ENCODE peak calls at places on chromosomes 12 and 14, in five cellular contexts. J, O, R, Q and B are unnamed samples.

GRCh38 chr12:24152270-24152669 is 202.8 kb upstream of the SOX5 start:
- DNase-seq in R (no peak), O (no peak), J (no peak), Q (no peak), B (no peak)

GRCh38 chr12:56635539-56636117 is 5.5 kb upstream of the BAZ2A start:
- DNase-seq in R (no peak), J (no peak), O (peak), Q (no peak), B (no peak)

GRCh38 chr14:69612014-69612758 is 790 bp downstream of the SUSD6 start:
- DNase-seq in J (no peak), O (peak), R (no peak), Q (peak), B (peak)

GRCh38 chr12:121301876-121302275 is 5.4 kb upstream of the CAMKK2 start:
- DNase-seq in J (no peak), O (no peak), R (no peak), Q (no peak), B (no peak)

GRCh38 chr14:68018598-68018997 is 199.0 kb downstream of the RAD51B start:
- DNase-seq in Q (no peak), O (no peak), R (peak), J (no peak), B (peak)

GRCh38 chr12:62738105-62738504 is 196.8 kb downstream of the PPM1H start:
- DNase-seq in R (no peak), J (no peak), O (no peak), Q (no peak), B (no peak)

GRCh38 chr12:39413836-39414771 is 28.8 kb downstream of the KIF21A start:
- DNase-seq in J (peak), Q (no peak), R (no peak), O (no peak), B (no peak)

GRCh38 chr12:8662592-8662991 is at the start of gene MFAP5:
- DNase-seq in R (peak), O (no peak), Q (no peak), J (no peak), B (peak)

GRCh38 chr12:102063066-102063465 is 1.3 kb upstream of the WASHC3 start:
- DNase-seq in Q (no peak), R (no peak), O (no peak), J (no peak), B (peak)

GRCh38 chr14:35051796-35052195 is 5.7 kb downstream of the FAM177A1 start:
- DNase-seq in R (peak), Q (no peak), J (no peak), O (no peak), B (no peak)

GRCh38 chr14:51908086-51908485 is 47.7 kb downstream of the GNG2 start:
- DNase-seq in R (no peak), J (no peak), Q (no peak), O (no peak), B (peak)

GRCh38 chr14:65187421-65188049 is 85.2 kb upstream of the MAX start:
- DNase-seq in Q (no peak), R (no peak), O (peak), J (no peak), B (no peak)

GRCh38 chr12:114018669-114019068 is 52.5 kb upstream of the RBM19 start:
- DNase-seq in R (peak), O (no peak), Q (no peak), J (no peak), B (peak)

GRCh38 chr14:53151867-53152626 is 1.1 kb downstream of the DDHD1 start:
- DNase-seq in J (peak), R (no peak), O (peak), Q (peak), B (peak)

GRCh38 chr12:28424965-28425364 is 234.7 kb downstream of the CCDC91 start:
- DNase-seq in J (no peak), Q (peak), O (no peak), R (peak), B (no peak)

GRCh38 chr14:64060648-64061096 is 207.9 kb downstream of the SYNE2 start:
- DNase-seq in J (no peak), O (peak), R (no peak), Q (peak), B (peak)

GRCh38 chr12:22598763-22599161 is 26.2 kb upstream of the ETNK1 start:
- DNase-seq in O (no peak), R (peak), J (no peak), Q (no peak), B (no peak)

GRCh38 chr14:44613061-44613712 is 106.1 kb upstream of the FSCB start:
- DNase-seq in J (no peak), R (no peak), O (no peak), Q (peak), B (no peak)

GRCh38 chr12:13204428-13204827 is 7.9 kb downstream of the EMP1 start:
- DNase-seq in R (no peak), J (no peak), O (no peak), Q (peak), B (no peak)

GRCh38 chr14:105492966-105493871 is 2.2 kb downstream of the TEDC1 start:
- DNase-seq in O (peak), Q (no peak), J (no peak), R (no peak), B (no peak)

GRCh38 chr14:90815817-90816662 is at the start of gene TTC7B:
- DNase-seq in J (peak), O (peak), R (no peak), Q (peak), B (peak)

GRCh38 chr12:27270148-27270547 is 26.1 kb downstream of the STK38L start:
- DNase-seq in R (no peak), J (no peak), O (no peak), Q (no peak), B (no peak)

GRCh38 chr14:79514700-79515099 is 696.6 kb downstream of the DIO2 start:
- DNase-seq in Q (peak), R (peak), J (no peak), O (no peak), B (peak)

GRCh38 chr12:108664338-108665258 is 30.9 kb upstream of the SELPLG start:
- DNase-seq in R (peak), O (peak), J (peak), Q (peak), B (peak)

GRCh38 chr14:90756755-90757345 is 59.4 kb downstream of the TTC7B start:
- DNase-seq in Q (no peak), O (no peak), R (no peak), J (no peak), B (no peak)

GRCh38 chr12:52810554-52810953 is 3.4 kb downstream of the KRT4 start:
- DNase-seq in R (no peak), Q (no peak), J (no peak), O (no peak), B (no peak)

GRCh38 chr14:99245541-99246511 is 26.2 kb downstream of the BCL11B start:
- DNase-seq in Q (peak), O (peak), J (no peak), R (no peak), B (no peak)

GRCh38 chr14:64705406-64706118 is 1.3 kb downstream of the PLEKHG3 start:
- DNase-seq in R (no peak), O (peak), Q (peak), J (no peak), B (peak)